ENCODE peak calls at places on chromosomes 6 and 20, in nine cellular contexts. G is fibroblast of lung, Y is osteoblast, L is neuronal stem cell, C is Karpas-422, U is astrocyte, A is vagina, Q is right lobe of liver, W is SJCRH30. O is an unnamed sample. For H3K36me3, the result is how much of the 10 kb centered on the place peaks cover.

GRCh38 chr20:63258826-63259225 is 4.6 kb upstream of the NKAIN4 start:
- DNase-seq in G (peak), Y (no peak), L (no peak), C (no peak), U (no peak), A (no peak), Q (no peak), W (no peak), O (no peak)

GRCh38 chr6:163926642-163927041 is 512.1 kb downstream of the QKI start:
- DNase-seq in G (peak), Y (no peak), L (no peak), C (no peak), U (peak), A (peak), Q (no peak), W (no peak), O (no peak)

GRCh38 chr6:87654117-87654516 is 47.9 kb downstream of the AKIRIN2 start:
- DNase-seq in G (no peak), Y (peak), L (no peak), C (no peak), U (no peak), A (no peak), Q (no peak), W (no peak), O (no peak)

GRCh38 chr6:169832247-169832948 is 81.0 kb downstream of the ERMARD start:
- DNase-seq in G (no peak), Y (no peak), L (no peak), C (no peak), U (no peak), A (no peak), Q (no peak), W (no peak), O (no peak)

GRCh38 chr6:20564269-20564668 is 30.0 kb downstream of the CDKAL1 start:
- DNase-seq in G (no peak), Y (peak), L (peak), C (peak), U (no peak), A (no peak), Q (no peak), W (no peak), O (no peak)

GRCh38 chr20:11502051-11502450 is 415.6 kb upstream of the BTBD3 start:
- DNase-seq in G (peak), Y (no peak), L (no peak), C (no peak), U (peak), A (no peak), Q (no peak), W (no peak), O (no peak)

GRCh38 chr6:47000842-47001241 is 41.3 kb downstream of the ADGRF1 start:
- DNase-seq in G (peak), Y (no peak), L (no peak), C (no peak), U (peak), A (no peak), Q (no peak), W (no peak), O (no peak)

GRCh38 chr6:117494694-117495318 is 12.3 kb downstream of the DCBLD1 start:
- DNase-seq in G (no peak), Y (no peak), L (no peak), C (no peak), U (no peak), A (no peak), Q (no peak), W (no peak), O (no peak)

GRCh38 chr6:20835315-20836010 is 301.2 kb downstream of the CDKAL1 start:
- DNase-seq in G (no peak), Y (no peak), L (no peak), C (no peak), U (no peak), A (no peak), Q (no peak), W (no peak), O (no peak)

GRCh38 chr6:47097092-47097945 is 55.2 kb upstream of the ADGRF1 start:
- DNase-seq in G (peak), Y (peak), L (peak), C (peak), U (peak), A (no peak), Q (no peak), W (peak), O (no peak)

GRCh38 chr6:163897030-163897429 is 482.5 kb downstream of the QKI start:
- DNase-seq in G (peak), Y (no peak), L (no peak), C (no peak), U (peak), A (no peak), Q (no peak), W (no peak), O (no peak)

GRCh38 chr6:166940643-166941068 is 15.7 kb downstream of the RNASET2 start:
- DNase-seq in G (peak), Y (peak), L (no peak), C (no peak), U (peak), A (peak), Q (no peak), W (no peak), O (no peak)

GRCh38 chr6:15363164-15363522 is 117.3 kb downstream of the JARID2 start:
- DNase-seq in G (no peak), Y (no peak), L (no peak), C (no peak), U (no peak), A (no peak), Q (no peak), W (no peak), O (no peak)

GRCh38 chr6:143806282-143807102 is 36.6 kb upstream of the LTV1 start:
- DNase-seq in G (peak), Y (peak), L (no peak), C (no peak), U (peak), A (no peak), Q (no peak), W (peak), O (no peak)

GRCh38 chr6:7432391-7433207 is 43.0 kb downstream of the RIOK1 start:
- DNase-seq in G (no peak), Y (peak), L (no peak), C (no peak), U (no peak), A (no peak), Q (no peak), W (no peak), O (no peak)

DNA sequence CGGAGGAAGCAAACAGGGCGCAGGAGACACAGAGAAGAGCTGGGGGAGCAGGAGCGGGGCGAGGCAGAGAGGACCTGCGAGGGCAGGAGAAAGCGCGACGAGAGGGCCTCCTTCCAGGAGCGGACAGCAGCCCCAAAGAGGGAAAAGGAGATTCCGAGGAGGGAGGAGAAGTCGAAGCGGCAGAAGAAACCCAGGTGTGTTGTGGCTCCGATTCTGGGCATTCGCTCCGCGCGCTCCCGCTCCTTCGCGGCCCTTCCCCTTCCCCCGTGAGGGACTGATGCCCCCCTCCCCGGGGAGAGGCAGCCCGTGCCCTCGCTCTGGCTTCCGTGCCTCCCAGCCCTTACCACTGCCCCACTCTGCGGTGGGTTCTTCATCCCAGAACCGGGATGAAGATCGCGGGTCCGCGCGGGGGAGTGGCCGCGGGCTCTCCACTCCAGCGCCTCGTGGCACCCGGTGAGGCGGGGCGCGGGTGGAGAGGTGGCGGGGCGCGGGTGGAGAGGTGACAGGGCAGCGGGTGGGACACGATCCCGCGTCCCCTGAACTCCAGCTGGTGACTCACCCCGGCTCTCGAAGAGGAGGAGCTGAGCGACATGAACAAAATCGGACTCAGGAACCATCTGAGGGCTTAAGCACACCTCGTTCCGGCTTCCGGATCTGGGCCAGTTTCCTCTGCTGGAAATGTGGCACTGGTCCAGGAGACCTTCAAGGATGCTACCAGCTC is 22.4 kb downstream of the TMC2 start:
- DNase-seq in G (peak), Y (peak), L (no peak), C (no peak), U (no peak), A (no peak), Q (no peak), W (no peak), O (no peak)
- H3K4me3 ChIP-seq in G (no peak), Y (no peak), L (no peak), C (no peak), U (no peak), A (peak), Q (no peak), W (no peak), O (no peak)

GRCh38 chr6:53054532-53054931 is 10.7 kb upstream of the FBXO9 start:
- DNase-seq in G (no peak), Y (no peak), L (no peak), C (no peak), U (no peak), A (no peak), Q (no peak), W (no peak), O (no peak)
- H3K27ac ChIP-seq in G (no peak), Y (no peak), L (no peak), C (no peak), U (no peak), A (no peak), Q (no peak), W (no peak), O (no peak)

DNA sequence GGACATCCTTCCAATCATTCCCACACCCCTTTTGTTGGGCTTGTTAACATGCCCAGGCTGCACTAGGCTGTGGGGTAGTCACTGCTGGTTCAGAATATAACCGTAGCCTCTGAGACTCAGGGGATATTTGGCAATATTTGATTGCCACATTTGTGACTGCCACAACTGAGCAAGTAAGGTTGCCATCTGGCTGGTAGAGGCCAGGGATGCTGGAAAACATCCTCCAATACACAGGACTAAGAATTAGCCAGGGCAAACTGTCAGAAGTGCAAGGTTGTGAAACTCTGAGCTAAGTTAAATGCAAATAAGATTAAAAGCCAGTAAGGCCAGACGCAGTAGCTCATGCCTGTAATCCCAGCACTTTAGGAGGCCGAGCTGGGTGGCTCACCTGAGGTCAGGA is 112.0 kb downstream of the ZMYND8 start:
- DNase-seq in G (no peak), Y (no peak), L (no peak), C (no peak), U (no peak), A (no peak), Q (no peak), W (no peak), O (no peak)
- H3K36me3 ChIP-seq in G (under half), Y (under half), L (under half), C (half or more), U (under half), A (under half), Q (under half), W (half or more), O (under half)

GRCh38 chr20:2299301-2299700 is 3.5 kb downstream of the TGM3 start:
- DNase-seq in G (no peak), Y (no peak), L (no peak), C (no peak), U (no peak), A (no peak), Q (peak), W (no peak), O (no peak)

GRCh38 chr20:2301164-2301622 is 5.4 kb downstream of the TGM3 start:
- DNase-seq in G (peak), Y (no peak), L (no peak), C (peak), U (peak), A (no peak), Q (peak), W (no peak), O (no peak)

GRCh38 chr20:2300002-2300401 is 4.2 kb downstream of the TGM3 start:
- DNase-seq in G (no peak), Y (no peak), L (no peak), C (no peak), U (no peak), A (no peak), Q (no peak), W (no peak), O (no peak)

GRCh38 chr20:2302369-2302768 is 6.6 kb downstream of the TGM3 start:
- DNase-seq in G (no peak), Y (no peak), L (no peak), C (no peak), U (no peak), A (no peak), Q (no peak), W (no peak), O (no peak)

GRCh38 chr20:2300420-2300819 is 4.6 kb downstream of the TGM3 start:
- DNase-seq in G (no peak), Y (no peak), L (no peak), C (no peak), U (no peak), A (no peak), Q (peak), W (no peak), O (no peak)
- H3K4me3 ChIP-seq in G (no peak), Y (no peak), L (no peak), C (no peak), U (no peak), A (no peak), Q (no peak), W (no peak), O (no peak)

DNA sequence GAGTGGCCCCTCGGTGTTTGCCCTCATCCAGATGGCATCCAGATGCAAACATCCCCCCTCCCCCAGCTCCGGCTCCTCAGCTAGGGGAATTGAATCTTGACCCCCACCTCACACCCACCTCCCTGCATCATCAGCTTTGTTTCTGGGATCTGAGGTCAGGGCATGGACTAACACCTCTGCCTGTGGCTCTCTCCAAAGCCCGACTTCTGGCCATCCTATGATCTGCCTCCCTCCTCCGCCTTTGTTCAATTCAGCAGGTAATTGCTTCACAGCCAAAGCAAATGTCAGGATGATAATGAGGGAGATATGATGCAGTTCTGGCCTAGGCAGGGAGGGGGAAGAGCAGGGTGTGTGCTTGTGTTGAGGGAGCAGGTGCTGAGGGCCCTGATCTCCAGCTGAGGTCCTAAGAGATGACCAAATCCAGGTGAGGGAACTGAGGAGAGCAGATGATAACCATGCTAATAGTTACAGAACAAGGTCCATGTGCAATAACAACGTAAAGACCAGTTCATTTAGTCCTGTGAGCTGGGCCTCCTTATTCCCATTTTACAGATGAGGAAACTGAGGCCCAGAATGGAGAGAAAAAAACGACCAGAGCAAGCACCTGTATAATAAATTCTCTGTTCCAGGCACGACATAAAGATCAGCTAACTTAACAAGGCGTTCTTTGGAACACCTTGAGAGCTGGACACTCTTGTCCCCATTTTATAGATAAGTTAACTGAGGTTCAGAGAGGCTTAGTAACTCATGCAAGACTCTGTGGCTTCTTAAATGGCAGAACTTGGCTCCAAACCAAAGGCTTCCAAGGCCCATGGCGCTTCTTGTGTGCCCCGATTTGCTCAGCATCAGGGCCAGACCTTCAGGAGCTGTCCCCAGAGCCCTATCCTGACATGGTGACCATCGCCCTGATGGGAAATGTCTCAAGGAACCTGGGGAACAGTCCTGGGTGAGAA is 141.9 kb downstream of the VEGFA start:
- DNase-seq in G (no peak), Y (peak), L (no peak), C (no peak), U (no peak), A (no peak), Q (peak), W (no peak), O (no peak)
- H3K27ac ChIP-seq in G (no peak), Y (no peak), L (no peak), C (no peak), U (no peak), A (peak), Q (peak), W (no peak), O (no peak)

GRCh38 chr20:35944189-35944588 is 10.1 kb downstream of the SCAND1 start:
- DNase-seq in G (no peak), Y (no peak), L (no peak), C (no peak), U (no peak), A (no peak), Q (no peak), W (no peak), O (no peak)
- H3K36me3 ChIP-seq in G (under half), Y (half or more), L (under half), C (under half), U (under half), A (under half), Q (under half), W (under half), O (half or more)

GRCh38 chr6:119346450-119346849 is 3.1 kb downstream of the MAN1A1 start:
- DNase-seq in G (no peak), Y (no peak), L (no peak), C (no peak), U (no peak), A (no peak), Q (no peak), W (no peak), O (no peak)

GRCh38 chr6:119344306-119344705 is 5.3 kb downstream of the MAN1A1 start:
- DNase-seq in G (no peak), Y (no peak), L (no peak), C (no peak), U (no peak), A (no peak), Q (no peak), W (no peak), O (no peak)

GRCh38 chr6:119346914-119347313 is 2.6 kb downstream of the MAN1A1 start:
- DNase-seq in G (no peak), Y (no peak), L (no peak), C (no peak), U (no peak), A (no peak), Q (no peak), W (no peak), O (no peak)

GRCh38 chr6:119343573-119344146 is 5.9 kb downstream of the MAN1A1 start:
- DNase-seq in G (no peak), Y (no peak), L (no peak), C (no peak), U (no peak), A (no peak), Q (no peak), W (no peak), O (no peak)

GRCh38 chr6:119345114-119345513 is 4.4 kb downstream of the MAN1A1 start:
- DNase-seq in G (no peak), Y (no peak), L (no peak), C (no peak), U (no peak), A (no peak), Q (no peak), W (no peak), O (no peak)
- H3K4me3 ChIP-seq in G (peak), Y (no peak), L (no peak), C (no peak), U (no peak), A (no peak), Q (peak), W (no peak), O (no peak)

GRCh38 chr20:34046330-34046729 is 52.6 kb downstream of the RALY start:
- DNase-seq in G (no peak), Y (no peak), L (no peak), C (no peak), U (no peak), A (no peak), Q (no peak), W (no peak), O (no peak)

GRCh38 chr20:34052414-34052813 is 58.7 kb downstream of the RALY start:
- DNase-seq in G (no peak), Y (no peak), L (no peak), C (no peak), U (no peak), A (no peak), Q (no peak), W (no peak), O (no peak)

GRCh38 chr20:34049389-34049788 is 55.7 kb downstream of the RALY start:
- DNase-seq in G (no peak), Y (no peak), L (no peak), C (no peak), U (no peak), A (no peak), Q (no peak), W (no peak), O (no peak)

GRCh38 chr20:34047010-34047687 is 53.4 kb downstream of the RALY start:
- DNase-seq in G (no peak), Y (no peak), L (no peak), C (no peak), U (no peak), A (no peak), Q (no peak), W (no peak), O (no peak)

DNA sequence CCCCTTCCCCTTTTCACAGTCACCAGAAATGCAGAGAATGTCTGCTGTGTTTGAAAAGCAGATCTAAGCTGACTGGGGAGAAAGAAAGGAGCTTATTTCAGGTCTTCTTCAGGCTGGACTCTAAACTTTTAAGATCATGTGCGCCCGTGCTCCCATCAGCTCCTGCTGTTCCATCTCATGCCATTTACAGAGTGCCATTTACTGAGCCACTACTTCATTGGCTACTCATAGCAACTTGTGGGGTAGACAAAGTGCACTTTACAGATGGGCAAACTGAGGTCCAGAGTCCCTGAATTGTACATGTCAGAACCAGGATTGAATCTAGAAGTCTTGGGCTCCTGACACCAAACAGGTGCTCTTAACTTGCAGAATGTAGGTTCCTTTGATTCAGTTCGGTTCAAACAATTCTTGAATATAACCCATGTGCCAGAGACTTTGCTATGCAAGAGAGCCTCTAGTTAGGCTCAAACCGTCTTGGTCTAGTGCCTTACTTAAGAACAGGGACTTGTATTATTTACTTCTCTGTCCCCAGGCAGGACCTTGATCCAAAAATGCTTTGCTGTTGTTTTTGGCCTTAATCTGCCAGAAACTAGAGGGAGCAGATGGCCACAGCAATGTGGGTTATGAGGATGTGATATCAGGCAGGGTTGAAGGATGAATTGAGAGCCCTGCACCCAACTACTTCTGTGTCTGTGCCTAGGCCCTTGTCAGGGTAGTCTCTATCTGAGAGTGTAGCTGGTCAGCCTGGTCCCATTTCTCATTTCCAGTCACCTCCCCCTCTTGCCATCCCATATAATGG is 56.4 kb downstream of the RALY start:
- DNase-seq in G (no peak), Y (no peak), L (no peak), C (no peak), U (no peak), A (no peak), Q (no peak), W (no peak), O (no peak)
- H3K27ac ChIP-seq in G (no peak), Y (no peak), L (no peak), C (no peak), U (no peak), A (no peak), Q (no peak), W (no peak), O (no peak)

DNA sequence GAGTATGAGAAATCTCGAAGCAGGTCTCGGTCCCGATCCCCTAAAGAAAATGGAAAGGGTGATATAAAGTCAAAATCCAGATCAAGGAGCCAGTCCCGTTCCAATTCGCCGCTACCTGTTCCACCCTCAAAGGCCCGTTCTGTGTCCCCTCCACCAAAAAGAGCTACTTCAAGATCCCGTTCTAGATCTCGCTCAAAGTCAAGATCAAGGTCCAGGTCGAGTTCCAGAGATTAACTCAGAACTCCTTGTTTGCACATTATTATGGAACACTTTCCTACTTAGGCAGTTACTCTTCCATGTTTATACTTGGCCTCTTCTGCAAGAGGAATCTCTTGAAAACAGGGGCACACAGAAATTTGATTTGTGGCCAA is 3.1 kb downstream of the SRSF6 start:
- DNase-seq in G (no peak), Y (no peak), L (no peak), C (no peak), U (no peak), A (no peak), Q (no peak), W (no peak), O (no peak)
- H3K36me3 ChIP-seq in G (under half), Y (half or more), L (under half), C (half or more), U (half or more), A (half or more), Q (half or more), W (half or more), O (under half)

O was measured in naive thymus-derived CD4-positive, alpha-beta T cell.